ENCODE peak calls at places on chromosomes 12 and 14, in ten cellular contexts. J is left cardiac atrium; P is NCI-H2107; Z is Right ventricle myocardium inferior; X is T47D; T is LoVo; A is stimulated activated CD8-positive, alpha-beta memory T cell treated with anti-CD3 and anti-CD28 coated beads, Interleukin-7, amount 100 ng/mL, for 24 hours; F is coronary artery; K is H54; I is ovary. O is an unnamed sample.

GRCh38 chr14:67820428-67820881 is 876 bp downstream of the RAD51B start:
- DNase-seq in J (no peak), P (no peak), Z (no peak), X (no peak), T (peak), A (no peak), F (no peak), K (no peak), I (no peak), O (peak)

GRCh38 chr12:32496946-32497345 is 97.6 kb downstream of the FGD4 start:
- DNase-seq in J (no peak), P (no peak), Z (no peak), X (no peak), T (no peak), A (no peak), F (no peak), K (no peak), I (no peak), O (no peak)

GRCh38 chr12:112183141-112183581 is 57.8 kb downstream of the TRAFD1 start:
- DNase-seq in J (no peak), P (no peak), Z (no peak), X (no peak), T (no peak), A (no peak), F (no peak), K (peak), I (no peak), O (peak)

GRCh38 chr14:19729359-19729758 is 14.0 kb upstream of the OR4Q3 start:
- DNase-seq in J (no peak), P (no peak), Z (no peak), X (no peak), T (no peak), A (no peak), F (no peak), K (no peak), I (no peak), O (no peak)

GRCh38 chr12:13167226-13167625 is 29.3 kb upstream of the EMP1 start:
- DNase-seq in J (no peak), P (no peak), Z (no peak), X (no peak), T (peak), A (no peak), F (no peak), K (no peak), I (no peak), O (no peak)

GRCh38 chr14:95509512-95509911 is 6.9 kb downstream of the SYNE3 start:
- DNase-seq in J (no peak), P (no peak), Z (no peak), X (no peak), T (no peak), A (no peak), F (peak), K (no peak), I (no peak), O (no peak)

GRCh38 chr14:64755661-64756265 is 51.5 kb downstream of the PLEKHG3 start:
- DNase-seq in J (no peak), P (no peak), Z (peak), X (no peak), T (peak), A (peak), F (no peak), K (no peak), I (no peak), O (peak)

GRCh38 chr14:97100306-97100705 is 303.1 kb downstream of the VRK1 start:
- DNase-seq in J (no peak), P (no peak), Z (no peak), X (no peak), T (no peak), A (no peak), F (no peak), K (no peak), I (no peak), O (no peak)

GRCh38 chr12:58066296-58066695 is 124.9 kb downstream of the ATP23 start:
- DNase-seq in J (no peak), P (no peak), Z (no peak), X (no peak), T (no peak), A (no peak), F (no peak), K (no peak), I (no peak), O (no peak)

GRCh38 chr14:94313991-94314655 is 9.0 kb downstream of the SERPINA6 start:
- DNase-seq in J (no peak), P (no peak), Z (no peak), X (no peak), T (no peak), A (no peak), F (no peak), K (no peak), I (no peak), O (peak)